ENCODE peak calls at places on chromosome 17, in nine cellular contexts. X, L, S, O, H, T, U, N and C are unnamed samples.

GRCh38 chr17:6627019-6627418 is 13.5 kb downstream of the KIAA0753 start:
- DNase-seq in S (no peak), O (no peak), T (peak), N (no peak), L (no peak), H (no peak), U (no peak), X (no peak), C (no peak)

GRCh38 chr17:40859536-40859935 is 7.5 kb downstream of the KRT12 start:
- DNase-seq in O (no peak), X (no peak), N (no peak), S (no peak), T (no peak), H (no peak), L (no peak), U (no peak), C (no peak)

GRCh38 chr17:82019905-82020873 is 2.5 kb downstream of the CENPX start:
- DNase-seq in T (peak), L (peak), S (no peak), U (peak), X (peak), N (peak), H (peak), O (no peak), C (no peak)

GRCh38 chr17:79306688-79307323 is 232.2 kb downstream of the ENGASE start:
- DNase-seq in U (no peak), N (peak), X (peak), S (no peak), O (no peak), H (no peak), L (no peak), T (no peak), C (peak)

GRCh38 chr17:44909681-44910144 is 5.6 kb downstream of the GFAP start:
- DNase-seq in H (no peak), N (no peak), S (peak), L (no peak), T (peak), U (no peak), X (no peak), O (no peak), C (no peak)

GRCh38 chr17:18248300-18248731 is 10.2 kb downstream of the FLII start:
- DNase-seq in N (peak), H (peak), U (peak), X (no peak), O (peak), S (peak), T (peak), L (no peak), C (no peak)

GRCh38 chr17:15501788-15502187 is 34.4 kb upstream of the CDRT4 start:
- DNase-seq in U (no peak), O (no peak), N (no peak), T (no peak), H (no peak), S (no peak), L (no peak), X (no peak), C (no peak)

GRCh38 chr17:2023692-2024571 is 1.2 kb downstream of the RTN4RL1 start:
- DNase-seq in L (peak), U (no peak), N (no peak), S (peak), H (peak), T (peak), O (no peak), X (peak), C (no peak)

GRCh38 chr17:44417553-44417952 is 28.1 kb upstream of the ITGA2B start:
- DNase-seq in L (no peak), N (no peak), H (no peak), S (peak), O (no peak), U (peak), T (peak), X (no peak), C (no peak)

GRCh38 chr17:12765544-12765943 is 23.8 kb upstream of the ARHGAP44 start:
- DNase-seq in L (no peak), H (no peak), U (no peak), X (no peak), N (peak), T (peak), O (no peak), S (peak), C (no peak)

GRCh38 chr17:74432484-74433391 is 850 bp downstream of the GPRC5C start:
- DNase-seq in U (no peak), S (no peak), H (no peak), X (no peak), O (no peak), T (no peak), N (no peak), L (no peak), C (no peak)

GRCh38 chr17:51251010-51251409 is 8.8 kb downstream of the MBTD1 start:
- DNase-seq in X (no peak), U (no peak), L (no peak), T (no peak), H (no peak), N (no peak), O (no peak), S (no peak), C (no peak)

GRCh38 chr17:8421571-8421970 is 14.1 kb upstream of the NDEL1 start:
- DNase-seq in O (no peak), H (no peak), X (no peak), U (no peak), S (peak), T (peak), N (no peak), L (no peak), C (no peak)

GRCh38 chr17:55717898-55718735 is 4.5 kb downstream of the TMEM100 start:
- DNase-seq in O (peak), H (peak), X (peak), N (peak), S (peak), L (peak), U (peak), T (peak), C (peak)

GRCh38 chr17:43880420-43880991 is 26.8 kb downstream of the MPP2 start:
- DNase-seq in S (no peak), O (peak), H (no peak), U (peak), L (peak), T (peak), X (peak), N (peak), C (peak)